ENCODE peak calls at places on chromosomes 16 and 17, in four cellular contexts. W is Right ventricle myocardium superior, C is fibroblast of mammary gland, A is DMS 273 treated with DMSO at 0.1 percent for 48 hours. K is an unnamed sample.

GRCh38 chr17:29127840-29128239 is 52.4 kb downstream of the MYO18A start:
- DNase-seq in W (no peak), C (no peak), A (no peak), K (no peak)

GRCh38 chr17:21029032-21029431 is 13.8 kb downstream of the USP22 start:
- DNase-seq in W (no peak), C (peak), A (no peak), K (no peak)

GRCh38 chr17:31674305-31674704 is 184.7 kb downstream of the COPRS start:
- DNase-seq in W (no peak), C (peak), A (no peak), K (no peak)

GRCh38 chr17:4900231-4901107 is 1.1 kb downstream of the C17orf107 start:
- DNase-seq in W (peak), C (no peak), A (no peak), K (peak)

GRCh38 chr17:3575506-3575905 is 17.9 kb upstream of the TRPV3 start:
- DNase-seq in W (no peak), C (peak), A (no peak), K (no peak)

GRCh38 chr16:69924041-69924775 is 26.9 kb upstream of the CLEC18A start:
- DNase-seq in W (no peak), C (no peak), A (no peak), K (no peak)

GRCh38 chr17:28970879-28971278 is 19.6 kb upstream of the PHF12 start:
- DNase-seq in W (no peak), C (no peak), A (no peak), K (no peak)

GRCh38 chr17:43952351-43952723 is 1.4 kb downstream of the PYY start:
- DNase-seq in W (no peak), C (no peak), A (no peak), K (no peak)

GRCh38 chr17:78710607-78711006 is 71.5 kb downstream of the CYTH1 start:
- DNase-seq in W (no peak), C (no peak), A (no peak), K (no peak)

GRCh38 chr17:10323812-10324610 is 48.8 kb downstream of the MYH13 start:
- DNase-seq in W (no peak), C (no peak), A (no peak), K (no peak)

GRCh38 chr16:55482056-55482455 is 3.1 kb downstream of the MMP2 start:
- DNase-seq in W (no peak), C (peak), A (no peak), K (no peak)

GRCh38 chr16:89922477-89922883 is 662 bp upstream of the TUBB3 start:
- DNase-seq in W (peak), C (peak), A (no peak), K (no peak)

GRCh38 chr17:49887744-49888360 is 40.0 kb upstream of the TAC4 start:
- DNase-seq in W (no peak), C (no peak), A (no peak), K (no peak)

GRCh38 chr16:64586756-64587155 is 535.1 kb downstream of the CDH11 start:
- DNase-seq in W (no peak), C (no peak), A (no peak), K (no peak)

GRCh38 chr17:12928736-12929135 is 89.1 kb downstream of the ELAC2 start:
- DNase-seq in W (no peak), C (peak), A (no peak), K (no peak)

GRCh38 chr17:68290955-68291835 is at the start of the genes ARSG and SLC16A6:
- DNase-seq in W (peak), C (no peak), A (peak), K (peak)

GRCh38 chr16:70481929-70482536 is 27.6 kb downstream of the FCSK start:
- DNase-seq in W (no peak), C (peak), A (no peak), K (no peak)

GRCh38 chr16:70441406-70441990 is 2.6 kb upstream of the ST3GAL2 start:
- DNase-seq in W (no peak), C (no peak), A (no peak), K (no peak)

GRCh38 chr16:50314665-50315064 is 48.3 kb downstream of the ADCY7 start:
- DNase-seq in W (no peak), C (no peak), A (no peak), K (no peak)

GRCh38 chr16:88613-89012 is 10.6 kb downstream of the MPG start:
- DNase-seq in W (no peak), C (no peak), A (no peak), K (peak)

GRCh38 chr17:77959926-77960521 is 1.5 kb downstream of the TNRC6C start:
- DNase-seq in W (no peak), C (peak), A (no peak), K (no peak)

GRCh38 chr17:4232168-4232813 is 31.5 kb downstream of the ANKFY1 start:
- DNase-seq in W (no peak), C (peak), A (peak), K (no peak)

GRCh38 chr17:48439875-48440505 is 10.0 kb upstream of the SKAP1 start:
- DNase-seq in W (no peak), C (no peak), A (no peak), K (no peak)

GRCh38 chr17:68782829-68783228 is 172.4 kb downstream of the ABCA8 start:
- DNase-seq in W (peak), C (peak), A (no peak), K (no peak)

GRCh38 chr16:65453646-65454045 is 331.8 kb upstream of the CDH11 start:
- DNase-seq in W (no peak), C (no peak), A (no peak), K (no peak)

GRCh38 chr16:12674096-12674495 is 129.6 kb downstream of the CPPED1 start:
- DNase-seq in W (no peak), C (peak), A (no peak), K (no peak)

GRCh38 chr17:50767030-50767429 is 288 bp downstream of the ANKRD40CL start:
- DNase-seq in W (no peak), C (no peak), A (no peak), K (no peak)

GRCh38 chr16:23025692-23026305 is 123.5 kb downstream of the USP31 start:
- DNase-seq in W (no peak), C (peak), A (no peak), K (no peak)

GRCh38 chr16:65658339-65659275 is 536.7 kb upstream of the CDH11 start:
- DNase-seq in W (peak), C (peak), A (no peak), K (no peak)

K was measured in lower lobe of right lung.